ENCODE peak calls at places on chromosome 13, in eight cellular contexts. One of them, this sample, is unnamed.

GRCh38 chr13:74045583-74045982 is 88.6 kb downstream of the KLF12 start:
- DNase-seq in CD8-positive, alpha-beta T cell: no peak
- DNase-seq in IMR-90: no peak
- DNase-seq in astrocyte of the spinal cord: no peak
- DNase-seq in colonic mucosa: no peak
- DNase-seq in body of pancreas: no peak
- DNase-seq in RWPE2: no peak
- DNase-seq in H1: no peak
- DNase-seq in this sample: no peak

GRCh38 chr13:73544175-73544574 is 485.4 kb downstream of the KLF5 start:
- DNase-seq in CD8-positive, alpha-beta T cell: no peak
- DNase-seq in IMR-90: no peak
- DNase-seq in astrocyte of the spinal cord: no peak
- DNase-seq in colonic mucosa: no peak
- DNase-seq in body of pancreas: no peak
- DNase-seq in RWPE2: no peak
- DNase-seq in H1: no peak
- DNase-seq in this sample: no peak

GRCh38 chr13:40060318-40061007 is 405.0 kb downstream of the COG6 start:
- DNase-seq in CD8-positive, alpha-beta T cell: no peak
- DNase-seq in IMR-90: no peak
- DNase-seq in astrocyte of the spinal cord: peak
- DNase-seq in colonic mucosa: no peak
- DNase-seq in body of pancreas: peak
- DNase-seq in RWPE2: peak
- DNase-seq in H1: no peak
- DNase-seq in this sample: peak

GRCh38 chr13:43664700-43665191 is 122.0 kb downstream of the ENOX1 start:
- DNase-seq in CD8-positive, alpha-beta T cell: no peak
- DNase-seq in IMR-90: peak
- DNase-seq in astrocyte of the spinal cord: peak
- DNase-seq in colonic mucosa: peak
- DNase-seq in body of pancreas: peak
- DNase-seq in RWPE2: no peak
- DNase-seq in H1: no peak
- DNase-seq in this sample: peak

GRCh38 chr13:102800145-102801041 is 1.5 kb downstream of the BIVM start:
- DNase-seq in CD8-positive, alpha-beta T cell: peak
- DNase-seq in IMR-90: peak
- DNase-seq in astrocyte of the spinal cord: peak
- DNase-seq in colonic mucosa: peak
- DNase-seq in body of pancreas: peak
- DNase-seq in RWPE2: peak
- DNase-seq in H1: no peak
- DNase-seq in this sample: peak

GRCh38 chr13:66348745-66349720 is 881.1 kb downstream of the PCDH9 start:
- DNase-seq in CD8-positive, alpha-beta T cell: no peak
- DNase-seq in IMR-90: no peak
- DNase-seq in astrocyte of the spinal cord: no peak
- DNase-seq in colonic mucosa: no peak
- DNase-seq in body of pancreas: no peak
- DNase-seq in RWPE2: no peak
- DNase-seq in H1: no peak
- DNase-seq in this sample: no peak

GRCh38 chr13:32246468-32246867 is 68.7 kb downstream of the ZAR1L start:
- DNase-seq in CD8-positive, alpha-beta T cell: peak
- DNase-seq in IMR-90: peak
- DNase-seq in astrocyte of the spinal cord: peak
- DNase-seq in colonic mucosa: peak
- DNase-seq in body of pancreas: peak
- DNase-seq in RWPE2: no peak
- DNase-seq in H1: peak
- DNase-seq in this sample: peak

GRCh38 chr13:33191425-33192221 is 93.9 kb downstream of the STARD13 start:
- DNase-seq in CD8-positive, alpha-beta T cell: no peak
- DNase-seq in IMR-90: peak
- DNase-seq in astrocyte of the spinal cord: peak
- DNase-seq in colonic mucosa: no peak
- DNase-seq in body of pancreas: no peak
- DNase-seq in RWPE2: no peak
- DNase-seq in H1: no peak
- DNase-seq in this sample: peak

GRCh38 chr13:82627183-82627582 is 1255.1 kb downstream of the SLITRK1 start:
- DNase-seq in CD8-positive, alpha-beta T cell: no peak
- DNase-seq in IMR-90: peak
- DNase-seq in astrocyte of the spinal cord: peak
- DNase-seq in colonic mucosa: no peak
- DNase-seq in body of pancreas: no peak
- DNase-seq in RWPE2: no peak
- DNase-seq in H1: no peak
- DNase-seq in this sample: peak

GRCh38 chr13:83452292-83452950 is 429.9 kb downstream of the SLITRK1 start:
- DNase-seq in CD8-positive, alpha-beta T cell: no peak
- DNase-seq in IMR-90: no peak
- DNase-seq in astrocyte of the spinal cord: no peak
- DNase-seq in colonic mucosa: no peak
- DNase-seq in body of pancreas: no peak
- DNase-seq in RWPE2: no peak
- DNase-seq in H1: no peak
- DNase-seq in this sample: no peak

GRCh38 chr13:36131215-36131930 is at the start of gene DCLK1:
- DNase-seq in CD8-positive, alpha-beta T cell: no peak
- DNase-seq in IMR-90: no peak
- DNase-seq in astrocyte of the spinal cord: peak
- DNase-seq in colonic mucosa: peak
- DNase-seq in body of pancreas: peak
- DNase-seq in RWPE2: peak
- DNase-seq in H1: no peak
- DNase-seq in this sample: peak

GRCh38 chr13:25602206-25602605 is 230.4 kb downstream of the ATP8A2 start:
- DNase-seq in CD8-positive, alpha-beta T cell: no peak
- DNase-seq in IMR-90: no peak
- DNase-seq in astrocyte of the spinal cord: no peak
- DNase-seq in colonic mucosa: no peak
- DNase-seq in body of pancreas: no peak
- DNase-seq in RWPE2: no peak
- DNase-seq in H1: peak
- DNase-seq in this sample: no peak

GRCh38 chr13:19664481-19665230 is 31.2 kb downstream of the MPHOSPH8 start:
- DNase-seq in CD8-positive, alpha-beta T cell: no peak
- DNase-seq in IMR-90: no peak
- DNase-seq in astrocyte of the spinal cord: no peak
- DNase-seq in colonic mucosa: no peak
- DNase-seq in body of pancreas: no peak
- DNase-seq in RWPE2: no peak
- DNase-seq in H1: no peak
- DNase-seq in this sample: no peak

GRCh38 chr13:45215392-45216077 is 14.7 kb upstream of the KCTD4 start:
- DNase-seq in CD8-positive, alpha-beta T cell: no peak
- DNase-seq in IMR-90: no peak
- DNase-seq in astrocyte of the spinal cord: no peak
- DNase-seq in colonic mucosa: no peak
- DNase-seq in body of pancreas: no peak
- DNase-seq in RWPE2: no peak
- DNase-seq in H1: no peak
- DNase-seq in this sample: no peak

GRCh38 chr13:41188584-41188983 is 5.8 kb downstream of the KBTBD7 start:
- DNase-seq in CD8-positive, alpha-beta T cell: no peak
- DNase-seq in IMR-90: peak
- DNase-seq in astrocyte of the spinal cord: peak
- DNase-seq in colonic mucosa: no peak
- DNase-seq in body of pancreas: no peak
- DNase-seq in RWPE2: no peak
- DNase-seq in H1: no peak
- DNase-seq in this sample: no peak

GRCh38 chr13:110964229-110965037 is 49.6 kb upstream of the ANKRD10 start:
- DNase-seq in CD8-positive, alpha-beta T cell: no peak
- DNase-seq in IMR-90: no peak
- DNase-seq in astrocyte of the spinal cord: no peak
- DNase-seq in colonic mucosa: no peak
- DNase-seq in body of pancreas: no peak
- DNase-seq in RWPE2: no peak
- DNase-seq in H1: no peak
- DNase-seq in this sample: no peak

GRCh38 chr13:52127783-52128702 is 830 bp downstream of the NEK5 start:
- DNase-seq in CD8-positive, alpha-beta T cell: peak
- DNase-seq in IMR-90: peak
- DNase-seq in astrocyte of the spinal cord: peak
- DNase-seq in colonic mucosa: peak
- DNase-seq in body of pancreas: peak
- DNase-seq in RWPE2: no peak
- DNase-seq in H1: peak
- DNase-seq in this sample: peak

GRCh38 chr13:79723462-79724116 is 242.6 kb downstream of the NDFIP2 start:
- DNase-seq in CD8-positive, alpha-beta T cell: no peak
- DNase-seq in IMR-90: no peak
- DNase-seq in astrocyte of the spinal cord: no peak
- DNase-seq in colonic mucosa: peak
- DNase-seq in body of pancreas: no peak
- DNase-seq in RWPE2: no peak
- DNase-seq in H1: no peak
- DNase-seq in this sample: no peak

GRCh38 chr13:111255228-111255790 is 65.1 kb upstream of the TEX29 start:
- DNase-seq in CD8-positive, alpha-beta T cell: no peak
- DNase-seq in IMR-90: no peak
- DNase-seq in astrocyte of the spinal cord: no peak
- DNase-seq in colonic mucosa: no peak
- DNase-seq in body of pancreas: no peak
- DNase-seq in RWPE2: no peak
- DNase-seq in H1: no peak
- DNase-seq in this sample: no peak

GRCh38 chr13:99078014-99078771 is 100.3 kb upstream of the DOCK9 start:
- DNase-seq in CD8-positive, alpha-beta T cell: no peak
- DNase-seq in IMR-90: no peak
- DNase-seq in astrocyte of the spinal cord: no peak
- DNase-seq in colonic mucosa: no peak
- DNase-seq in body of pancreas: no peak
- DNase-seq in RWPE2: no peak
- DNase-seq in H1: no peak
- DNase-seq in this sample: no peak

GRCh38 chr13:20940083-20940482 is 37.5 kb upstream of the XPO4 start:
- DNase-seq in CD8-positive, alpha-beta T cell: no peak
- DNase-seq in IMR-90: peak
- DNase-seq in astrocyte of the spinal cord: no peak
- DNase-seq in colonic mucosa: no peak
- DNase-seq in body of pancreas: no peak
- DNase-seq in RWPE2: no peak
- DNase-seq in H1: no peak
- DNase-seq in this sample: no peak

GRCh38 chr13:33721719-33722118 is 96.2 kb upstream of the RFC3 start:
- DNase-seq in CD8-positive, alpha-beta T cell: no peak
- DNase-seq in IMR-90: peak
- DNase-seq in astrocyte of the spinal cord: peak
- DNase-seq in colonic mucosa: no peak
- DNase-seq in body of pancreas: no peak
- DNase-seq in RWPE2: no peak
- DNase-seq in H1: no peak
- DNase-seq in this sample: no peak

GRCh38 chr13:67228909-67229308 is 1.2 kb downstream of the PCDH9 start:
- DNase-seq in CD8-positive, alpha-beta T cell: no peak
- DNase-seq in IMR-90: peak
- DNase-seq in astrocyte of the spinal cord: peak
- DNase-seq in colonic mucosa: no peak
- DNase-seq in body of pancreas: no peak
- DNase-seq in RWPE2: no peak
- DNase-seq in H1: no peak
- DNase-seq in this sample: no peak

GRCh38 chr13:100542546-100543156 is 45.9 kb downstream of the GGACT start:
- DNase-seq in CD8-positive, alpha-beta T cell: no peak
- DNase-seq in IMR-90: peak
- DNase-seq in astrocyte of the spinal cord: peak
- DNase-seq in colonic mucosa: no peak
- DNase-seq in body of pancreas: no peak
- DNase-seq in RWPE2: no peak
- DNase-seq in H1: no peak
- DNase-seq in this sample: peak
- TF ChIP-seq CTCF in CD8-positive, alpha-beta T cell: peak
- TF ChIP-seq CTCF in IMR-90: peak
- TF ChIP-seq CTCF in astrocyte of the spinal cord: peak
- TF ChIP-seq CTCF in colonic mucosa: peak
- TF ChIP-seq CTCF in body of pancreas: peak
- TF ChIP-seq CTCF in RWPE2: peak
- TF ChIP-seq CTCF in H1: no peak
- TF ChIP-seq CTCF in this sample: peak

GRCh38 chr13:26618726-26619125 is 61.2 kb downstream of the WASF3 start:
- DNase-seq in CD8-positive, alpha-beta T cell: no peak
- DNase-seq in IMR-90: no peak
- DNase-seq in astrocyte of the spinal cord: no peak
- DNase-seq in colonic mucosa: no peak
- DNase-seq in body of pancreas: no peak
- DNase-seq in RWPE2: no peak
- DNase-seq in H1: no peak
- DNase-seq in this sample: peak
- H3K4me3 ChIP-seq in CD8-positive, alpha-beta T cell: no peak
- H3K4me3 ChIP-seq in IMR-90: no peak
- H3K4me3 ChIP-seq in astrocyte of the spinal cord: no peak
- H3K4me3 ChIP-seq in colonic mucosa: no peak
- H3K4me3 ChIP-seq in body of pancreas: no peak
- H3K4me3 ChIP-seq in RWPE2: no peak
- H3K4me3 ChIP-seq in H1: no peak
- H3K4me3 ChIP-seq in this sample: no peak

DNA sequence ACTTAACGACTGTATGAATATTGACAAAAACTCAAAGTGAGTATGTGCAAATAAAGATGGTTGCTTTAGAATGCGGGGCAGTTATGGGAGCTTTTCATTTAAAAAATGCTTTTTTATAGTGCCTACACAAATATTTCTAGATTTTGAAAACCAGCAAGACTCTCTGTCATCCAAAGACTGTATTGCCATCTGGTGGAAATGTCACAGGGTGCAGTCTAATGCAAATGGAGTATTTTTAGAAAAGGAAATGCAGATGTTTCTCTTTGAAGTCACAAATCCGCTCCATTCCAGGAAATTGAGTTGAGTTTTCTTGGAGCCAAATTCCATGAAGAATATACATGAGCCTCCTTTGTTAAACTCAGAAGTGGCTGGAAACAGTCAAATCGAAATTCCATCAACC is 2.3 kb upstream of the C1QTNF9B start:
- DNase-seq in CD8-positive, alpha-beta T cell: peak
- DNase-seq in IMR-90: peak
- DNase-seq in astrocyte of the spinal cord: peak
- DNase-seq in colonic mucosa: peak
- DNase-seq in body of pancreas: no peak
- DNase-seq in RWPE2: no peak
- DNase-seq in H1: no peak
- DNase-seq in this sample: peak
- TF ChIP-seq CTCF in CD8-positive, alpha-beta T cell: peak
- TF ChIP-seq CTCF in IMR-90: peak
- TF ChIP-seq CTCF in astrocyte of the spinal cord: peak
- TF ChIP-seq CTCF in colonic mucosa: peak
- TF ChIP-seq CTCF in body of pancreas: no peak
- TF ChIP-seq CTCF in RWPE2: peak
- TF ChIP-seq CTCF in H1: no peak
- TF ChIP-seq CTCF in this sample: peak

GRCh38 chr13:94967183-94968039 is 255.1 kb upstream of the SOX21 start:
- DNase-seq in CD8-positive, alpha-beta T cell: no peak
- DNase-seq in IMR-90: no peak
- DNase-seq in astrocyte of the spinal cord: peak
- DNase-seq in colonic mucosa: no peak
- DNase-seq in body of pancreas: peak
- DNase-seq in RWPE2: no peak
- DNase-seq in H1: no peak
- DNase-seq in this sample: no peak
- H3K4me3 ChIP-seq in CD8-positive, alpha-beta T cell: no peak
- H3K4me3 ChIP-seq in IMR-90: peak
- H3K4me3 ChIP-seq in astrocyte of the spinal cord: peak
- H3K4me3 ChIP-seq in colonic mucosa: no peak
- H3K4me3 ChIP-seq in body of pancreas: no peak
- H3K4me3 ChIP-seq in RWPE2: no peak
- H3K4me3 ChIP-seq in H1: peak
- H3K4me3 ChIP-seq in this sample: peak

GRCh38 chr13:91817250-91817649 is 418.8 kb downstream of the GPC5 start:
- DNase-seq in CD8-positive, alpha-beta T cell: no peak
- DNase-seq in IMR-90: peak
- DNase-seq in astrocyte of the spinal cord: peak
- DNase-seq in colonic mucosa: no peak
- DNase-seq in body of pancreas: no peak
- DNase-seq in RWPE2: no peak
- DNase-seq in H1: no peak
- DNase-seq in this sample: no peak
- TF ChIP-seq CTCF in CD8-positive, alpha-beta T cell: no peak
- TF ChIP-seq CTCF in IMR-90: peak
- TF ChIP-seq CTCF in astrocyte of the spinal cord: peak
- TF ChIP-seq CTCF in colonic mucosa: no peak
- TF ChIP-seq CTCF in body of pancreas: no peak
- TF ChIP-seq CTCF in RWPE2: peak
- TF ChIP-seq CTCF in H1: no peak
- TF ChIP-seq CTCF in this sample: peak

This sample was measured in astrocyte of the cerebellum.